ENCODE peak calls at places on chromosome 10, in four cellular contexts. T is K562, E is HL-60, H is GM12878. N is an unnamed sample.

GRCh38 chr10:58952747-58953466 is 223.5 kb upstream of the PHYHIPL start:
- DNase-seq in E (peak), T (peak), H (peak), N (no peak)

GRCh38 chr10:50561266-50561665 is 62.5 kb downstream of the SGMS1 start:
- DNase-seq in H (no peak), T (no peak), E (no peak), N (no peak)

GRCh38 chr10:15518256-15518655 is 147.2 kb upstream of the FAM171A1 start:
- DNase-seq in E (no peak), H (no peak), T (no peak), N (no peak)

GRCh38 chr10:103765168-103765567 is 90.2 kb downstream of the SH3PXD2A start:
- DNase-seq in T (no peak), H (no peak), E (no peak), N (no peak)

GRCh38 chr10:48834189-48834965 is 105.3 kb downstream of the LRRC18 start:
- DNase-seq in E (no peak), T (no peak), H (no peak), N (no peak)

GRCh38 chr10:100825946-100826660 is 80.7 kb downstream of the PAX2 start:
- DNase-seq in H (no peak), E (peak), T (no peak), N (no peak)

GRCh38 chr10:91357497-91357896 is 52.6 kb upstream of the HECTD2 start:
- DNase-seq in H (no peak), T (no peak), E (no peak), N (no peak)

GRCh38 chr10:29877798-29878491 is 181.4 kb downstream of the JCAD start:
- DNase-seq in H (no peak), E (no peak), T (no peak), N (no peak)

GRCh38 chr10:17335065-17335464 is 107.0 kb downstream of the VIM start:
- DNase-seq in E (no peak), H (no peak), T (no peak), N (no peak)

GRCh38 chr10:87781545-87781944 is 36.5 kb downstream of the ATAD1 start:
- DNase-seq in H (no peak), T (no peak), E (no peak), N (no peak)

GRCh38 chr10:36559412-36559811 is 566.0 kb upstream of the ANKRD30A start:
- DNase-seq in E (no peak), H (no peak), T (no peak), N (no peak)

GRCh38 chr10:70145666-70146488 is 623 bp downstream of the TYSND1 start:
- DNase-seq in E (peak), T (peak), H (no peak), N (peak)

GRCh38 chr10:110208614-110209398 is 1.4 kb downstream of the MXI1 start:
- DNase-seq in E (peak), T (peak), H (no peak), N (peak)

GRCh38 chr10:77283326-77283725 is 354.3 kb downstream of the KCNMA1 start:
- DNase-seq in T (no peak), H (no peak), E (no peak), N (no peak)

GRCh38 chr10:94963901-94964300 is 25.4 kb downstream of the CYP2C9 start:
- DNase-seq in T (no peak), H (no peak), E (peak), N (no peak)

GRCh38 chr10:32000937-32001336 is 55.3 kb downstream of the KIF5B start:
- DNase-seq in H (no peak), E (no peak), T (no peak), N (no peak)

GRCh38 chr10:121994429-121994881 is 5.5 kb downstream of the TACC2 start:
- DNase-seq in E (no peak), T (no peak), H (no peak), N (no peak)

GRCh38 chr10:114362831-114363355 is 41.4 kb downstream of the AFAP1L2 start:
- DNase-seq in H (no peak), E (no peak), T (no peak), N (no peak)

GRCh38 chr10:62244088-62244487 is 24.6 kb downstream of the RTKN2 start:
- DNase-seq in H (no peak), E (peak), T (no peak), N (no peak)

GRCh38 chr10:43846187-43846680 is 197.6 kb upstream of the ZNF32 start:
- DNase-seq in H (peak), T (no peak), E (no peak), N (no peak)

GRCh38 chr10:33863347-33863746 is 528.9 kb upstream of the NRP1 start:
- DNase-seq in E (no peak), T (no peak), H (no peak), N (no peak)

GRCh38 chr10:63068246-63068645 is 64.9 kb upstream of the NRBF2 start:
- DNase-seq in E (peak), H (no peak), T (no peak), N (no peak)

GRCh38 chr10:89373916-89374711 is 3.7 kb upstream of the IFIT1B start:
- DNase-seq in E (no peak), H (no peak), T (no peak), N (no peak)

GRCh38 chr10:86961481-86962091 is 3.2 kb downstream of the SNCG start:
- DNase-seq in E (no peak), T (no peak), H (no peak), N (no peak)

GRCh38 chr10:124144536-124144935 is 51.1 kb upstream of the CHST15 start:
- DNase-seq in E (no peak), H (no peak), T (no peak), N (no peak)

GRCh38 chr10:94292448-94293118 is 70.2 kb downstream of the NOC3L start:
- DNase-seq in E (no peak), H (no peak), T (no peak), N (no peak)

GRCh38 chr10:102644066-102644645 is at the start of gene TRIM8:
- DNase-seq in H (no peak), T (peak), E (no peak), N (no peak)

GRCh38 chr10:88389456-88389855 is 193.7 kb downstream of the RNLS start:
- DNase-seq in E (no peak), H (peak), T (no peak), N (no peak)

GRCh38 chr10:132186488-132187413 is at the start of gene DPYSL4:
- DNase-seq in H (no peak), E (no peak), T (peak), N (no peak)

GRCh38 chr10:69757553-69758309 is 44.0 kb upstream of the COL13A1 start:
- DNase-seq in E (no peak), H (no peak), T (no peak), N (no peak)

GRCh38 chr10:62250594-62251198 is 17.9 kb downstream of the RTKN2 start:
- DNase-seq in E (no peak), H (no peak), T (no peak), N (no peak)

GRCh38 chr10:560314-560992 is 129.0 kb downstream of the DIP2C start:
- DNase-seq in E (no peak), H (no peak), T (no peak), N (no peak)

GRCh38 chr10:132175907-132176581 is 10.7 kb upstream of the DPYSL4 start:
- DNase-seq in H (no peak), T (no peak), E (no peak), N (no peak)

GRCh38 chr10:59585046-59585700 is 124.5 kb downstream of the SLC16A9 start:
- DNase-seq in T (no peak), E (no peak), H (no peak), N (no peak)

DNA sequence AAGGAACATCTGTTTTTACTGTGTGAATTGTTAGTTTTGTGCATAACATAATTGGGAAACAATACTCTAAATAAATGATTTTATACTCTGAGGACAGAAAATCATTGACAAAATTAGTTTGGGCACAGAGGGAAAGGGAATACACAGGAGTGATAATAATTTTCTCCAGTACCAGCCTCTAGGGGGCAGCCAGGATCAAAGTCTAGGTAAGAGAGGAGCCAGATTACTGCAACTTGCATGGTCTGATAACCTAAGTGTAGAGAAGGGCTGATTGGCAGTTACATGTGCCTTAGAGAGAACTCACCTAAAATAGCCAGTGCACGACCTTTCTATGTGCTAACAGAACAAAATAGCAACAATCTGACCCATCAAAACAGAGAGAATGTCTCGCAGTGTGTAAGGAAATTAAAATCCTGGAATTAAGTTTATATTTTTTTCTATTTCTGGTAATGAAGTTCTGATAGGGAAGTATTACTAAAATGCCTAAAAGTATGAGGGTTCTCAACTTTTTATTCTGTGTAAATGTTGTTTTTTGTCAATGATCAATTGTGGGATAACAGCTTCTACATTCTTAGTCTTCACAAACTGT is 66.3 kb downstream of the EXOC6 start:
- DNase-seq in E (peak), T (peak), H (no peak), N (peak)
- TF ChIP-seq SPI1 in E (no peak), T (no peak), H (no peak), N (no peak)

GRCh38 chr10:71547290-71547689 is 150.6 kb downstream of the CDH23 start:
- DNase-seq in H (no peak), T (peak), E (no peak), N (no peak)

GRCh38 chr10:71547841-71548493 is 151.2 kb downstream of the CDH23 start:
- DNase-seq in H (no peak), T (no peak), E (no peak), N (no peak)

GRCh38 chr10:71546220-71546619 is 149.5 kb downstream of the CDH23 start:
- DNase-seq in H (no peak), E (no peak), T (no peak), N (no peak)

GRCh38 chr10:71545001-71545400 is 148.3 kb downstream of the CDH23 start:
- DNase-seq in T (no peak), E (no peak), H (no peak), N (no peak)

GRCh38 chr10:71548494-71548846 is 151.8 kb downstream of the CDH23 start:
- DNase-seq in H (no peak), T (peak), E (peak), N (peak)
- TF ChIP-seq SPI1 in H (no peak), T (no peak), E (peak), N (no peak)

DNA sequence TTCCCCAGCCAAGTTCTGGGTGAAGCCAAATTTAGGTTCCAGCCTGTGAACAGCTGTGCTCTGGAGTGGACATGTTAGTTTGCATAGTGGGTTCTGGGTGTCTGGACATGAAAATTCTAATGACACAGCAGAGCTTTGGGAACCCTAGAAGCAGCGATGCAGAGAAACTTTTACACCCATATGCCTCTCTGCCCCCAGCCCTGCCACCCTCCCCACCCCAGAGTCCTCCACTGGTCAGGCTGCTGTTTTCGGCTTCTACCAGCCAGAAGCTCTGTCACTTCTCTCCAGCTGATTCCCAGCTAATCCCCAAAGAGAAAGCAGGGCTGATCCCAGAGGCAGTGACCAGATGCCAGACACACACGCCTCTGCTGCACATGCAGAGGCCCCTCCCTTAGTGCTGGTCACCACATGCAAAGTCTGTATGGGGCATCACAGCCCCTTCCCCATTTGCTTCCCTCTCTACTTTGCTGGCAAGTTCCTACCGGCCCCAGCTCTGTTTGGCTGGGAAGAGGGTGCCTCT is 8.7 kb upstream of the C10orf105 start:
- DNase-seq in E (no peak), H (peak), T (no peak), N (no peak)
- TF ChIP-seq SPI1 in E (no peak), H (no peak), T (no peak), N (no peak)

GRCh38 chr10:4213441-4213840 is 428.4 kb upstream of the KLF6 start:
- DNase-seq in E (no peak), T (no peak), H (no peak), N (no peak)
- TF ChIP-seq SPI1 in E (no peak), T (no peak), H (no peak), N (no peak)

N was measured in GM12891.